ENCODE peak calls at places on chromosomes 1 and 21, in five cellular contexts. V, W, N, J and P are unnamed samples.

GRCh38 chr1:205150651-205151428 is 29.1 kb upstream of the RBBP5 start:
- DNase-seq in V (no peak), W (no peak), N (no peak), J (no peak), P (no peak)

GRCh38 chr1:9984253-9984652 is 12.8 kb upstream of the RBP7 start:
- DNase-seq in V (no peak), W (no peak), N (no peak), J (no peak), P (no peak)

GRCh38 chr1:9621032-9621431 is 30.5 kb upstream of the PIK3CD start:
- DNase-seq in V (no peak), W (no peak), N (no peak), J (no peak), P (no peak)

GRCh38 chr1:165315481-165315880 is 41.0 kb downstream of the LMX1A start:
- DNase-seq in V (no peak), W (no peak), N (no peak), J (no peak), P (no peak)

GRCh38 chr21:17371470-17371869 is 141.4 kb upstream of the CXADR start:
- DNase-seq in V (peak), W (no peak), N (no peak), J (peak), P (peak)

GRCh38 chr1:61050541-61051454 is 31.6 kb upstream of the NFIA start:
- DNase-seq in V (no peak), W (peak), N (peak), J (no peak), P (peak)

GRCh38 chr1:3868464-3869006 is 11.3 kb downstream of the DFFB start:
- DNase-seq in V (no peak), W (no peak), N (no peak), J (no peak), P (no peak)

GRCh38 chr1:2555634-2556276 is 416 bp upstream of the TNFRSF14 start:
- DNase-seq in V (no peak), W (peak), N (peak), J (no peak), P (no peak)

GRCh38 chr1:68481041-68481440 is 15.8 kb downstream of the DEPDC1 start:
- DNase-seq in V (peak), W (no peak), N (no peak), J (no peak), P (no peak)

GRCh38 chr1:192575499-192576189 is at the start of gene RGS1:
- DNase-seq in V (no peak), W (no peak), N (no peak), J (no peak), P (no peak)

GRCh38 chr1:27599605-27600499 is 4.1 kb downstream of the AHDC1 start:
- DNase-seq in V (no peak), W (no peak), N (no peak), J (no peak), P (no peak)

GRCh38 chr21:14572206-14572780 is 26.2 kb upstream of the SAMSN1 start:
- DNase-seq in V (no peak), W (no peak), N (no peak), J (no peak), P (no peak)

GRCh38 chr21:26850116-26850643 is 5.0 kb upstream of the ADAMTS1 start:
- DNase-seq in V (peak), W (no peak), N (no peak), J (peak), P (peak)

GRCh38 chr1:18703041-18703621 is 72.5 kb downstream of the PAX7 start:
- DNase-seq in V (no peak), W (no peak), N (no peak), J (no peak), P (no peak)

GRCh38 chr21:34035619-34036354 is 37.6 kb upstream of the MRPS6 start:
- DNase-seq in V (no peak), W (no peak), N (no peak), J (no peak), P (no peak)

GRCh38 chr1:19220991-19221390 is 10.9 kb upstream of the UBR4 start:
- DNase-seq in V (no peak), W (no peak), N (peak), J (no peak), P (peak)

GRCh38 chr1:211591980-211592493 is 13.1 kb upstream of the SLC30A1 start:
- DNase-seq in V (peak), W (no peak), N (no peak), J (peak), P (peak)

GRCh38 chr1:3504151-3504822 is 49.8 kb downstream of the ARHGEF16 start:
- DNase-seq in V (peak), W (no peak), N (peak), J (peak), P (peak)

GRCh38 chr1:186858923-186859322 is 30.2 kb downstream of the PLA2G4A start:
- DNase-seq in V (peak), W (no peak), N (no peak), J (no peak), P (no peak)

GRCh38 chr21:35150562-35151226 is 101.6 kb upstream of the RUNX1 start:
- DNase-seq in V (peak), W (no peak), N (no peak), J (peak), P (peak)

GRCh38 chr1:110673805-110674336 is 869 bp downstream of the KCNA3 start:
- DNase-seq in V (no peak), W (no peak), N (peak), J (no peak), P (no peak)

GRCh38 chr1:203563291-203563690 is 63.3 kb upstream of the ATP2B4 start:
- DNase-seq in V (no peak), W (no peak), N (no peak), J (no peak), P (no peak)

GRCh38 chr1:56938636-56939035 is 27.2 kb downstream of the C8B start:
- DNase-seq in V (no peak), W (no peak), N (no peak), J (no peak), P (no peak)

GRCh38 chr1:998905-999796 is 746 bp downstream of the HES4 start:
- DNase-seq in V (no peak), W (peak), N (peak), J (peak), P (peak)

GRCh38 chr1:999797-1000356 is at the start of gene HES4:
- DNase-seq in V (peak), W (peak), N (peak), J (peak), P (peak)

GRCh38 chr1:997728-998050 is 2.2 kb downstream of the HES4 start:
- DNase-seq in V (no peak), W (no peak), N (no peak), J (no peak), P (no peak)

GRCh38 chr1:996851-997727 is 2.8 kb downstream of the HES4 start:
- DNase-seq in V (no peak), W (no peak), N (peak), J (no peak), P (no peak)

DNA sequence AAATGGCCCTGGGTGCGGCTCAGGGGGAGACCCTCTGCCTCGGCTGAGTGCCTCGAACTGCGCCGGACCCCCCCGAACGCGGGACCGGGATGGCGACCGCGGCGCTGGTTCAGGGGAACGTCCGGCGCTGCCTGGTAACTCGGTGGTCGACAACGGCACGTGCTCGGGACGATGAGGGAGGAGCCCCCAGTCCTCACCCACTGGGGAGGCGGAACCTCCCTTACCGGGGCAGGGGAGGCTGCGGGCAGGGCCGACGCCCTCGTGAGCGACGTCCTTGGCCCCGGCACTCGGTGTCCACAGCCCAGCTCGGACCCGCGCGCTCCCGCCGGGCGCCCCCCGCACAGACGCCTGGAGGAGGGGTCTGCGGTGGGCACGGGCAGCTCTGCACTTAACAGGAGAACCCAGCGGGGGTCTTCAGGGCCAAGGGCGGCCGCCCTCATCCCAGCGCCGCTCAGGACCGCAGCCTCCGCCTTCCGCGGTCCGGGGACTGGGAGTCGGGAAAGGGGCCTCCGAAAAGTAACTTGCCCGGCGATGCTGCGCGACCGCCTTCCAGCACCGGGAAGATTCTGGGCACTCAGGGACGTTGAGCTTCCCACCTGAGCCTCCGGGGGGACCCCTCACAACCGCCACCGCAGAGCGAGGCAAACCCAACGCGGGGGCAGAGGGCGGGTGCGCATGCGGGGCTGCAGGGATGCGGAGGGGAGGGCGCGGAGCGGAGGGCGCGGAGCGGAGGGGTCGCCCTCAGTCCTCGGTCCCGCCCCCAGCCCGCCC is 1.7 kb downstream of the HES4 start:
- DNase-seq in V (no peak), W (peak), N (no peak), J (no peak), P (no peak)
- H3K4me3 ChIP-seq in V (no peak), W (peak), N (no peak), J (no peak), P (peak)

DNA sequence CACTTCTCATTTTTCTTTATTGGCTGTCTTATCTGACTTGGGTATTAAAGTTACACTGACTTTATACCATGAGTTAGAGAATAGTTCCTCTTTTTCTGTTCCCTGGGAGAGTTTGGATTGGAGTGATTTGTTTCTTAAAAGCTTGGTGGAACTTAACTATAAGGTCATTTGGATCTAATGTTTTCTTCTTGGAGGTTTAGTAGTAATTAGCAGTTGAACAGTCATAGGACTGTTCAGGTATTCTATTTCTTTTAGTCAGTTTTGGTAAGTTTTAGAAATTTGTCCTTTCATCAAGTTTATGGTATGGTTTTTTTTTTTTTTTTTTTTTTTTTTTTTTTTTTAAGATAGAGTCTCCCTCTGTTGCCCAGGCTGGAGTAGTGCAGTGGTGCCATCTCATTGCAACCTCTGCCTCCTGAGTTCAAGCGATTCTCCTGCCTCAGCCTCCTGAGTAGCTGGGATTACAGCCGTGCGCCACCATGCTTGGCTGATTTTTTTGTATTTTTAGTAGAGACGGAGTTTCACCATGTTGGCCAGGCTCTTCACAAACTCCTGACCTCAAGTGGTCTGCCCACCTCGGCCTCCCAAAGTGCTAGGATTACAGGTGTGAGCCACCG is 6.3 kb downstream of the TTC3 start:
- DNase-seq in V (no peak), W (no peak), N (no peak), J (no peak), P (no peak)
- TF ChIP-seq CTCF in V (no peak), W (no peak), N (no peak), J (peak), P (no peak)

GRCh38 chr1:115330480-115331013 is 7.5 kb downstream of the NGF start:
- DNase-seq in V (peak), W (no peak), N (peak), J (peak), P (peak)
- H3K4me3 ChIP-seq in V (no peak), W (no peak), N (no peak), J (no peak), P (no peak)

DNA sequence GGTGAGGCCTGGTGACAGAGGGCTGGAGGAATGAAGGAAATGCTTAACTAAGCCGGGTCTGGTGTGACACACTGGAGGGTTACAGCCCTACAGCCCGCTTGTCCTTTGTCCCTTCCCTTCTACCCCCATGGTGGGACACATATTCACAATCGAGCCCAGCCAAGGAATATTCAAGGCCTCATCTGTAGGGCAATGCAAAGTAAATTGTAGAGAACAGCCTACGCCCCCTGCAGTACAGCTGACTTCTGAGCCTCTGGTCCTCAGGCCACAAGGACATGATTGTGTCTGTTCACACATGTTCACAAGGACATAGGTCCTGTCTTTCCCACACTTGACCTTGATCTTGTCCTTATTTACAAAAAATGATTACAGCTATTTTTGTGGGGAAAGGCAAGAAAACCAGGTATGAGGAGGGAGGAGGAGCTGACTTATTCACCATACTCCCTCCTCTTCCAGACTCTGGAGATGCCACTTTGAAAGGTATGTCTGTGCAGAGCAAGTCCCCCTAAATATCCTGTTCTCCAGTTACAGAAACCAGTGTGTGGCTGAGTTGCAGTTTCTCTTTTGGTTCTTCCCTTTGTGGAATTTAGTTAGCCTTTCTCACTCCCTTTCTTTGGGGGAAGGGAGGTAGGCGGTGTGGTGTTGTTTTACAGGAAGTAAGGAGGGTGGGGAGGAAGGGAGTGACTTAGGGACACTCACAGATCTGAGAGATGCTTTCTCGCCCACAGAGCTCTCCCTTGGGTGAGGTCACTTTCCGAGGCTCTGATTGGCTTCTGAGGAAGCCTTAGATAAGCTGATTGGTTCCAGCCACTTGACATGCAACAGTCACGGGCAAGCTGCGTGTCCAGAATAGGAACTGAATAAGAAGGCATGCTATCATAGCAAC is 14.6 kb downstream of the POLR3GL start:
- DNase-seq in V (peak), W (no peak), N (peak), J (peak), P (peak)
- TF ChIP-seq CTCF in V (peak), W (no peak), N (no peak), J (peak), P (peak)

GRCh38 chr1:228208831-228209524 is 1.1 kb downstream of the OBSCN start:
- DNase-seq in V (no peak), W (no peak), N (peak), J (no peak), P (no peak)

GRCh38 chr1:228210076-228210651 is 2.3 kb downstream of the OBSCN start:
- DNase-seq in V (no peak), W (no peak), N (peak), J (no peak), P (no peak)

GRCh38 chr1:228207851-228208821 is at the start of gene OBSCN:
- DNase-seq in V (no peak), W (no peak), N (peak), J (no peak), P (no peak)

GRCh38 chr1:228210684-228211083 is 2.8 kb downstream of the OBSCN start:
- DNase-seq in V (no peak), W (no peak), N (peak), J (no peak), P (no peak)

DNA sequence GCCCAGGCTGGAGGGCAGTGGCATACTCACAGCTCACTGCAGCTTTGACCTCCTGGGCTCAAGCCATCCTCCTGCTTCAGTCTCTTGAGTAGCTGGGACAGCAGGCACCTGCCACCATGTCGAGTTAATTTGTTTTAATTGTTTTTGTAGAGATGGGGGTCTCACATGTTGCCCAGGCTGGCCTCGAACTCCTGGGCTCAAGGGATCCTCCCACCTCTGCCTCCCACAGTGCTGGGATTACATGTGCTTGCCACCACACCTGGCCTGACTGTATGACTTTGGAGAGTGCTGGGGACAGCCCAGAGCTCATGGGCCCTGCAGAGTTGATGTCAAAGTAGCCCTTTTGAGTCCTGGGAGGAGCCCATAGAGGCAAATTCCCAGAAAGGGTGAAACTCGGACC is 1.8 kb downstream of the OBSCN start:
- DNase-seq in V (no peak), W (no peak), N (peak), J (no peak), P (no peak)
- H3K4me3 ChIP-seq in V (no peak), W (no peak), N (no peak), J (no peak), P (no peak)

DNA sequence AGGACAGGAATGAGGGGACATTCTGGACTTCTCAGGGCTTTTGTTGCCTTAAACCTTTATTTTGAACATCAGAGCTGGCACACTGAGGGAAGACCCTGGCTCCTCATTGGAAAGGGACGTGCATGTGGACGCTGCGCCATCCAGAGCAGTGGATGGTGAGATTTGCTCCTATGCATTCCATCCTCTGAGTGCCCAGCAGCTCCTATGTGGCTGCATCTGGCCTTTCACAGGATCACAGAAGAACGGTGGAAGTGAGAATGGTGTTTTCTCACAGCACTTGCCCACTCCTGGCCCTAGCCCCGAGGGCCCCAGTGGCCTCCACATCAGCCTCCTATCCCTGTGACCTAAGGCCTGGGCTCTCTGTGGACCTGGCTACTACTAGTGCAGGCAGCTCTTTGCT is 20.6 kb upstream of the CCDC190 start:
- DNase-seq in V (no peak), W (no peak), N (no peak), J (no peak), P (no peak)
- TF ChIP-seq CTCF in V (no peak), W (no peak), N (no peak), J (no peak), P (no peak)

GRCh38 chr1:229119161-229119560 is 151.8 kb upstream of the RAB4A start:
- DNase-seq in V (no peak), W (no peak), N (no peak), J (no peak), P (no peak)
- H3K4me3 ChIP-seq in V (no peak), W (no peak), N (no peak), J (no peak), P (no peak)

GRCh38 chr1:15271196-15271595 is 24.2 kb downstream of the FHAD1 start:
- DNase-seq in V (no peak), W (no peak), N (peak), J (no peak), P (no peak)

GRCh38 chr1:15275921-15276683 is 29.1 kb downstream of the FHAD1 start:
- DNase-seq in V (no peak), W (no peak), N (peak), J (no peak), P (no peak)

GRCh38 chr1:15273274-15273673 is 26.3 kb downstream of the FHAD1 start:
- DNase-seq in V (no peak), W (no peak), N (no peak), J (no peak), P (no peak)

GRCh38 chr1:15272009-15272781 is 25.2 kb downstream of the FHAD1 start:
- DNase-seq in V (peak), W (no peak), N (peak), J (peak), P (peak)

DNA sequence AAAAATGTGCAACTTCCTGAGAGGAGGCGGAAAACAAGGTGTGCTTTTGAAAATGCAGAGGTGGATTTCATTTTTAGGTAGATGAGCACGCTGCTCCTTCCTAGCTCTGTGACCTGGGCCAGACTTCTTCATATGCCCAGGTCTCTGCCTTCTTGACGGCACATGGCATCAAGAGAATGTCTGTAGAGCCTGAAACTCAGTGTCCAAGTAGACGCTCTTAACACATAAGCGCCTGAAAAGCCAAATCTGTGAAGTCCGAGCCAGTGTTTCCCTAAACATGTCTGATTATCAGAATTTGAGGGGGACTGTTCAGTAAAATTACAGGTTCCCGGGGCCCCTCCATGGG is 25.7 kb downstream of the FHAD1 start:
- DNase-seq in V (no peak), W (no peak), N (no peak), J (no peak), P (no peak)
- TF ChIP-seq CTCF in V (no peak), W (no peak), N (no peak), J (no peak), P (no peak)